ENCODE peak calls at places on chromosomes 1 and 21, in four cellular contexts. H is A549, M is H1, Y is HepG2. I is an unnamed sample.

GRCh38 chr1:14479865-14480264 is 118.6 kb upstream of the KAZN start:
- DNase-seq in H (no peak), Y (no peak), M (no peak), I (peak; percentile 30)

GRCh38 chr1:109396513-109396839 is 1.2 kb downstream of the SORT1 start:
- DNase-seq in M (no peak), Y (no peak), H (no peak), I (no peak)

GRCh38 chr1:83508485-83509151 is 490.3 kb downstream of the TTLL7 start:
- DNase-seq in Y (no peak), H (no peak), M (no peak), I (no peak)

GRCh38 chr1:178341218-178341956 is 155.4 kb downstream of the CLEC20A start:
- DNase-seq in Y (no peak), H (no peak), M (peak; percentile 80), I (no peak)

GRCh38 chr21:33968082-33968997 is 52.7 kb upstream of the ATP5PO start:
- DNase-seq in H (peak; percentile 55), Y (peak; percentile 41), M (peak; percentile 59), I (peak; percentile 61)

GRCh38 chr21:46423546-46424061 is 35.1 kb upstream of the DIP2A start:
- DNase-seq in H (no peak), M (no peak), Y (no peak), I (no peak)

GRCh38 chr1:113233441-113233840 is 156.9 kb upstream of the MAGI3 start:
- DNase-seq in Y (no peak), H (no peak), M (no peak), I (no peak)

GRCh38 chr1:62530516-62531154 is 66.7 kb upstream of the ANGPTL3 start:
- DNase-seq in Y (peak; percentile 45), H (peak; percentile 10), M (peak; percentile 75), I (peak; percentile 42)

GRCh38 chr21:28229811-28230210 is 762.9 kb downstream of the LTN1 start:
- DNase-seq in M (no peak), H (no peak), Y (no peak), I (no peak)

GRCh38 chr1:109783436-109783835 is 19.7 kb upstream of the EPS8L3 start:
- DNase-seq in M (no peak), Y (no peak), H (peak; percentile 71), I (no peak)

GRCh38 chr1:203507836-203508235 is 13.9 kb downstream of the OPTC start:
- DNase-seq in M (no peak), H (no peak), Y (no peak), I (no peak)

GRCh38 chr1:70909262-70909817 is 138.3 kb downstream of the PTGER3 start:
- DNase-seq in H (no peak), Y (no peak), M (no peak), I (no peak)

GRCh38 chr1:228283476-228284147 is 75.8 kb downstream of the OBSCN start:
- DNase-seq in M (no peak), H (no peak), Y (no peak), I (no peak)

GRCh38 chr1:246095441-246095840 is 411.6 kb downstream of the SMYD3 start:
- DNase-seq in M (no peak), H (no peak), Y (no peak), I (no peak)

GRCh38 chr1:1125945-1126344 is 10.1 kb upstream of the C1orf159 start:
- DNase-seq in H (no peak), M (no peak), Y (no peak), I (no peak)

GRCh38 chr1:29635501-29636263 is 399.4 kb downstream of the PTPRU start:
- DNase-seq in M (peak; percentile 23), H (no peak), Y (no peak), I (no peak)

GRCh38 chr1:107532318-107532717 is 391.5 kb downstream of the NTNG1 start:
- DNase-seq in M (no peak), H (no peak), Y (peak; percentile 74), I (no peak)

GRCh38 chr1:92749024-92749634 is 35.8 kb downstream of the EVI5 start:
- DNase-seq in H (peak; percentile 36), Y (peak; percentile 62), M (no peak), I (peak; percentile 51)

GRCh38 chr1:245045087-245045881 is 109.5 kb upstream of the KIF26B start:
- DNase-seq in H (no peak), M (no peak), Y (peak; percentile 98), I (no peak)

GRCh38 chr1:150173161-150173585 is 23.5 kb downstream of the PLEKHO1 start:
- DNase-seq in M (no peak), H (no peak), Y (peak; percentile 33), I (no peak)

GRCh38 chr1:10965621-10966226 is 46.7 kb upstream of the TARDBP start:
- DNase-seq in M (no peak), Y (no peak), H (no peak), I (no peak)

GRCh38 chr1:2939041-2939552 is 82.2 kb upstream of the ACTRT2 start:
- DNase-seq in M (no peak), Y (no peak), H (no peak), I (no peak)

DNA sequence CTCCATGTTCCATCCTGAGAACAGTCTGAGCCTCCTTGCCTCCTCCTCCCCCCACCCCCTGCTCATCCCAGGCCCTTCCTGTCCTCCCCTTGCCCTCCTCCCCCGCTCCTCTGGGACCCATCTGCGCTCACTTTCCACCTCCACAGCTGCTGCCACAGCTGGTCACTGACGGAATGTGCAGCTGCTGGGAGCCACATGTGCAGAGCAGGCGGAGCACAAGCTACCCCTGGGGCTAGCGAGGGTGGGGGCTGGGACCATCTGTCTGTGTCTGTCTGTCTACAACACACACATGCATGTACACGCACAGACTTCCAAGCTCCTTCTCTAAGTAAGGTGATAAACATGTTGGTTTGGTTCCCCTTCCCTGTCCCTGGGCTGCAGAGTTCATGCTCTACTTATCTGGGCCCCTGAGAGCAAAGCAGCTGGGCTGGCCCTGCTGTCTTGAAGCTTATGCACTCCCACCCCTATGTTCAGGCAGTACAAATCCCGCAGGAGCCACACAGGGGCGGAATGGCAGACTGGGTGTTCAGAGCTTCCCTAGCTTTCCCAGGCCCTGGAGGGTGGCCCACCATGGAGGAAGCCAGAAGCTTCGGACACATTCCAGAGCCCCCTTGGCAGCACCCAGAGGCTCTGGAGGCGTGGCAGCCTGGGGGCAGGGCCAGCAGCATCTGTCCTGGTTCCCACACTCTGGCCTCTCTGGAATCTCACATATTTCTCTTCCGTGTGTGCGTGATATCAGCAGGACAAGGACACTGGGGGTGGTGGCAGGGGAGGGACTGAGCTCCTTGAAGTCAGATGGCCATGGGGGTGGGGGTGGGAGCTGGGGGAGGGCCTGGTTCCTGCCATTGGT is 7.0 kb upstream of the HEYL start:
- DNase-seq in H (no peak), M (peak; percentile 61), Y (no peak), I (peak; percentile 39)
- TF ChIP-seq PHF8 in H (no peak), M (no peak), Y (no peak), I (no peak)

GRCh38 chr1:218439541-218440295 is 94.6 kb downstream of the TGFB2 start:
- DNase-seq in Y (peak; percentile 20), H (no peak), M (no peak), I (no peak)
- TF ChIP-seq PHF8 in Y (no peak), H (no peak), M (no peak), I (no peak)

DNA sequence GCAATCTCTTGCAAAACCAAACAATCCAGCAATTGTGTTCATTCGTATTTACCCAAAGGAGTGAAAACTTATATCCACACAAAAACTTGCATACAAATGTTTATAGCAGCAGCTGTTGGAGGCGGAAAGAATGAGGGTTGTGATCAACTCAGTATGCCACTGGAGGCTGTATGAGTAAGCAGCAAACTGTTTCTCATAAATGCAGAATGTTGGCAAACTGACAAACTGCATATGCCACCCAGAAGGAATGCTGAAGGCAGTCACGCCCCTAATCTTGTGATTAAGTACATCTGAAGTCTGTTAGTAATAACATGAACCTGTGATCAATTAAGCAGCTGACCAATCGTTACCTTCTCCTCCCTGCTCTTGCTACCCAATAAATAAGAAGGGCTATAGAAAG is 60.5 kb upstream of the CR2 start:
- DNase-seq in Y (no peak), M (no peak), H (no peak), I (no peak)
- TF ChIP-seq PHF8 in Y (no peak), M (no peak), H (no peak), I (no peak)

GRCh38 chr1:233651563-233652233 is 37.8 kb downstream of the KCNK1 start:
- DNase-seq in H (no peak), M (no peak), Y (no peak), I (no peak)

GRCh38 chr1:233647625-233648024 is 33.7 kb downstream of the KCNK1 start:
- DNase-seq in H (no peak), Y (no peak), M (no peak), I (no peak)

GRCh38 chr1:233652536-233652935 is 38.6 kb downstream of the KCNK1 start:
- DNase-seq in H (no peak), Y (no peak), M (no peak), I (no peak)

GRCh38 chr1:233647083-233647482 is 33.2 kb downstream of the KCNK1 start:
- DNase-seq in Y (no peak), H (no peak), M (no peak), I (no peak)
- TF ChIP-seq PHF8 in Y (no peak), H (no peak), M (no peak), I (no peak)

GRCh38 chr1:9321480-9321849 is 28.8 kb downstream of the SPSB1 start:
- DNase-seq in Y (no peak), H (no peak), M (no peak), I (no peak)
- TF ChIP-seq PHF8 in Y (no peak), H (no peak), M (no peak), I (no peak)

DNA sequence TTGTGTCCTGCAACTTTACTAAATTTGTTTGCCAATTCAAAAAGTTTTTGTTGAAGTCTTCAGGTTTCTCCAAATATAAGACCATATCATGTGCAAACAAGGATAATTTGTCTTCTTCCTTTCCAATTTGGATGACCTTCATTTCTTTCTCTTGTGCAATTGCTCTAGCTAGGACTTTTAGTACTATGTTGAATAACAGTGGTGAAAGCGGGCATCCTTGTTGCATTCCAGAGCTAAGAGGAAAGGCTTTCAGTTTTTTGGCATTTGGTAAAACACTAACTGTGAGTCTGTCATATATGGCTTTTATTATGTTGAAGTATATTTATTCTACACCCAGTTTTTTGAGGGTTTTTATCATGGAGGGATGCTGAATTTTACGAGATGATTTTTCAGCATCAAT is 630.0 kb upstream of the ADGRL2 start:
- DNase-seq in H (no peak), Y (no peak), M (no peak), I (no peak)
- TF ChIP-seq PHF8 in H (no peak), Y (no peak), M (no peak), I (no peak)